ENCODE peak calls at places on chromosomes 12 and 14, in four cellular contexts. One of them, this sample, is unnamed.

GRCh38 chr14:80973918-80974317 is 18.5 kb downstream of the TSHR start:
- DNase-seq in A673: no peak
- DNase-seq in heart right ventricle: no peak
- DNase-seq in fibroblast of lung: no peak
- DNase-seq in this sample: no peak

GRCh38 chr14:101870273-101870939 is 94.0 kb upstream of the DYNC1H1 start:
- DNase-seq in A673: no peak
- DNase-seq in heart right ventricle: no peak
- DNase-seq in fibroblast of lung: no peak
- DNase-seq in this sample: no peak

GRCh38 chr12:105418821-105419291 is 88.4 kb downstream of the C12orf75 start:
- DNase-seq in A673: no peak
- DNase-seq in heart right ventricle: no peak
- DNase-seq in fibroblast of lung: no peak
- DNase-seq in this sample: no peak

GRCh38 chr12:110677206-110677911 is 11.6 kb downstream of the HVCN1 start:
- DNase-seq in A673: no peak
- DNase-seq in heart right ventricle: peak
- DNase-seq in fibroblast of lung: no peak
- DNase-seq in this sample: no peak

GRCh38 chr12:12999959-13000615 is at the start of gene HEBP1:
- DNase-seq in A673: peak
- DNase-seq in heart right ventricle: peak
- DNase-seq in fibroblast of lung: peak
- DNase-seq in this sample: peak

GRCh38 chr12:126747530-126748149 is 1519.3 kb upstream of the TMEM132C start:
- DNase-seq in A673: peak
- DNase-seq in heart right ventricle: peak
- DNase-seq in fibroblast of lung: no peak
- DNase-seq in this sample: no peak

GRCh38 chr12:104569348-104570173 is 112.8 kb downstream of the CHST11 start:
- DNase-seq in A673: no peak
- DNase-seq in heart right ventricle: peak
- DNase-seq in fibroblast of lung: no peak
- DNase-seq in this sample: no peak

GRCh38 chr12:94596596-94596995 is 53.8 kb downstream of the TMCC3 start:
- DNase-seq in A673: no peak
- DNase-seq in heart right ventricle: no peak
- DNase-seq in fibroblast of lung: peak
- DNase-seq in this sample: peak

GRCh38 chr12:14768823-14769405 is 34.4 kb downstream of the WBP11 start:
- DNase-seq in A673: no peak
- DNase-seq in heart right ventricle: no peak
- DNase-seq in fibroblast of lung: peak
- DNase-seq in this sample: peak

GRCh38 chr12:48189331-48190125 is 6.1 kb downstream of the CCDC184 start:
- DNase-seq in A673: peak
- DNase-seq in heart right ventricle: peak
- DNase-seq in fibroblast of lung: peak
- DNase-seq in this sample: peak

GRCh38 chr12:27554421-27555186 is 30.6 kb downstream of the PPFIBP1 start:
- DNase-seq in A673: peak
- DNase-seq in heart right ventricle: peak
- DNase-seq in fibroblast of lung: peak
- DNase-seq in this sample: no peak

GRCh38 chr12:93019911-93020224 is 90.8 kb upstream of the EEA1 start:
- DNase-seq in A673: no peak
- DNase-seq in heart right ventricle: no peak
- DNase-seq in fibroblast of lung: no peak
- DNase-seq in this sample: no peak

GRCh38 chr14:55731881-55732498 is 152.0 kb downstream of the KTN1 start:
- DNase-seq in A673: peak
- DNase-seq in heart right ventricle: peak
- DNase-seq in fibroblast of lung: peak
- DNase-seq in this sample: no peak

GRCh38 chr14:29220077-29220476 is 453.5 kb downstream of the FOXG1 start:
- DNase-seq in A673: no peak
- DNase-seq in heart right ventricle: no peak
- DNase-seq in fibroblast of lung: no peak
- DNase-seq in this sample: no peak

GRCh38 chr14:52106853-52107252 is 38.0 kb upstream of the NID2 start:
- DNase-seq in A673: no peak
- DNase-seq in heart right ventricle: no peak
- DNase-seq in fibroblast of lung: peak
- DNase-seq in this sample: no peak

GRCh38 chr12:109250523-109250922 is 58.6 kb downstream of the FOXN4 start:
- DNase-seq in A673: no peak
- DNase-seq in heart right ventricle: no peak
- DNase-seq in fibroblast of lung: no peak
- DNase-seq in this sample: no peak

GRCh38 chr12:67674417-67674816 is 25.9 kb downstream of the DYRK2 start:
- DNase-seq in A673: no peak
- DNase-seq in heart right ventricle: no peak
- DNase-seq in fibroblast of lung: no peak
- DNase-seq in this sample: no peak

GRCh38 chr14:72404998-72405397 is 472.8 kb downstream of the RGS6 start:
- DNase-seq in A673: no peak
- DNase-seq in heart right ventricle: no peak
- DNase-seq in fibroblast of lung: no peak
- DNase-seq in this sample: no peak

GRCh38 chr12:56032006-56032405 is 9.7 kb upstream of the RPS26 start:
- DNase-seq in A673: no peak
- DNase-seq in heart right ventricle: no peak
- DNase-seq in fibroblast of lung: no peak
- DNase-seq in this sample: no peak

GRCh38 chr12:80353254-80353653 is 90.8 kb upstream of the PTPRQ start:
- DNase-seq in A673: no peak
- DNase-seq in heart right ventricle: no peak
- DNase-seq in fibroblast of lung: peak
- DNase-seq in this sample: peak

GRCh38 chr12:130281157-130281799 is 56.4 kb upstream of the PIWIL1 start:
- DNase-seq in A673: peak
- DNase-seq in heart right ventricle: no peak
- DNase-seq in fibroblast of lung: no peak
- DNase-seq in this sample: no peak

GRCh38 chr12:55736780-55737580 is 5.9 kb upstream of the GDF11 start:
- DNase-seq in A673: peak
- DNase-seq in heart right ventricle: peak
- DNase-seq in fibroblast of lung: peak
- DNase-seq in this sample: peak

GRCh38 chr12:86777335-86777734 is 521.1 kb upstream of the MGAT4C start:
- DNase-seq in A673: no peak
- DNase-seq in heart right ventricle: no peak
- DNase-seq in fibroblast of lung: no peak
- DNase-seq in this sample: peak
- TF ChIP-seq CTCF in A673: no peak
- TF ChIP-seq CTCF in heart right ventricle: no peak
- TF ChIP-seq CTCF in fibroblast of lung: no peak
- TF ChIP-seq CTCF in this sample: no peak

GRCh38 chr14:92994942-92995341 is 72.0 kb downstream of the CHGA start:
- DNase-seq in A673: no peak
- DNase-seq in heart right ventricle: no peak
- DNase-seq in fibroblast of lung: no peak
- DNase-seq in this sample: no peak
- TF ChIP-seq CTCF in A673: no peak
- TF ChIP-seq CTCF in heart right ventricle: no peak
- TF ChIP-seq CTCF in fibroblast of lung: no peak
- TF ChIP-seq CTCF in this sample: no peak

GRCh38 chr12:89461649-89462612 is 62.7 kb downstream of the GALNT4 start:
- DNase-seq in A673: peak
- DNase-seq in heart right ventricle: no peak
- DNase-seq in fibroblast of lung: peak
- DNase-seq in this sample: peak
- TF ChIP-seq CTCF in A673: peak
- TF ChIP-seq CTCF in heart right ventricle: peak
- TF ChIP-seq CTCF in fibroblast of lung: peak
- TF ChIP-seq CTCF in this sample: peak

DNA sequence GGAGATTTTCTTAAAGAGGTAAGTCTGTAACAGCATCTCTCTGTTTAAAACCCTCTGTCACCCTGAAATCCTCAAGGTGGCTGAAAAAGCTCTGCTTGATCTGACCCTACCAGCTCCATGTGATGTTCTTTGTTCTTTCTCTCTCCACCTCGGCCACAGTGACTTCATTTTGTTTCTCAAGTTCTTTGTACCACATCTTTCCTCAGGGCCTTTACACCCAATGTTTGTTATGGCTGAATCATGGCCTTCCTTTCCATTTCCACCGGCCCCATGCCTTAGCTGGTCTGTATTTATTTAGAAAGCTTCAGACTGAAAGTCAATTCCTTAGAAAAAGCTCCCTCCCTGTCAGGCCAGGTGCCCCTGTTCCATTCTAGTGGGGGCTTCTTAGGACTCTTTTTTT is 431.2 kb downstream of the NAV3 start:
- DNase-seq in A673: no peak
- DNase-seq in heart right ventricle: no peak
- DNase-seq in fibroblast of lung: no peak
- DNase-seq in this sample: peak
- TF ChIP-seq CTCF in A673: no peak
- TF ChIP-seq CTCF in heart right ventricle: no peak
- TF ChIP-seq CTCF in fibroblast of lung: no peak
- TF ChIP-seq CTCF in this sample: no peak

GRCh38 chr12:107760817-107761501 is at the start of gene PRDM4:
- DNase-seq in A673: peak
- DNase-seq in heart right ventricle: peak
- DNase-seq in fibroblast of lung: peak
- DNase-seq in this sample: peak
- TF ChIP-seq CTCF in A673: no peak
- TF ChIP-seq CTCF in heart right ventricle: peak
- TF ChIP-seq CTCF in fibroblast of lung: no peak
- TF ChIP-seq CTCF in this sample: no peak

GRCh38 chr12:52171950-52172512 is 19.8 kb downstream of the KRT80 start:
- DNase-seq in A673: no peak
- DNase-seq in heart right ventricle: no peak
- DNase-seq in fibroblast of lung: no peak
- DNase-seq in this sample: peak
- TF ChIP-seq CTCF in A673: peak
- TF ChIP-seq CTCF in heart right ventricle: no peak
- TF ChIP-seq CTCF in fibroblast of lung: peak
- TF ChIP-seq CTCF in this sample: peak

GRCh38 chr12:7083125-7083524 is 9.1 kb downstream of the C1R start:
- DNase-seq in A673: no peak
- DNase-seq in heart right ventricle: no peak
- DNase-seq in fibroblast of lung: no peak
- DNase-seq in this sample: no peak
- TF ChIP-seq CTCF in A673: no peak
- TF ChIP-seq CTCF in heart right ventricle: no peak
- TF ChIP-seq CTCF in fibroblast of lung: no peak
- TF ChIP-seq CTCF in this sample: no peak

DNA sequence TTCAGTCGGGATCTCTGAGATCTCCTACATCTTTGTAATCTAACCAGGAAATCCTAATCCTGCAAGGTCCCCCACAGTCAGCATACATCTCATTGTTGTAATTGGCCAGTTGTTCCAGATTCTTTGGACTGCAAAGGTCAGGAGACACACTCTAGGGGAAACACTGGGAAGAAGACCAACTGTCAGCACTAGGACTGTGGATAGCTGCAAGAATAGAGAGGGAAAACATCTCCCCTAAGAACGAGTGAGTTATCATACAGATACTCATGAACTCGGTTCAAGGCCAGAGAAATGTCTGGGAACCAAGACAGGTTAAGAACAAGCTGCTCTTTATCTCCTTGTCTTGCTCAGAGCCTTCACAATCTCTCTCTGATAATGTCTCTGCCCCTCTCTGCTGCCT is 217.8 kb upstream of the TMPO start:
- DNase-seq in A673: no peak
- DNase-seq in heart right ventricle: no peak
- DNase-seq in fibroblast of lung: no peak
- DNase-seq in this sample: no peak
- TF ChIP-seq CTCF in A673: no peak
- TF ChIP-seq CTCF in heart right ventricle: no peak
- TF ChIP-seq CTCF in fibroblast of lung: no peak
- TF ChIP-seq CTCF in this sample: no peak

This sample was measured in bronchial epithelial cell.